ENCODE peak calls at places on chromosomes 11 and 22, in four cellular contexts. O, I, D and A are unnamed samples.

GRCh38 chr11:47395225-47396048 is 13.0 kb upstream of the SLC39A13 start:
- DNase-seq in I (no peak), O (no peak), D (no peak), A (no peak)

GRCh38 chr11:71236836-71237475 is 15.4 kb downstream of the SHANK2 start:
- DNase-seq in O (no peak), D (no peak), I (no peak), A (no peak)

GRCh38 chr22:27029584-27030130 is 372.3 kb downstream of the MIAT start:
- DNase-seq in I (no peak), O (no peak), D (no peak), A (no peak)

GRCh38 chr11:2178906-2179494 is 7.4 kb upstream of the TH start:
- DNase-seq in O (no peak), I (no peak), D (no peak), A (no peak)

GRCh38 chr11:94934362-94934761 is 39.0 kb downstream of the CWC15 start:
- DNase-seq in I (no peak), O (no peak), D (no peak), A (no peak)

GRCh38 chr22:20196094-20196840 is 45.4 kb upstream of the CCDC188 start:
- DNase-seq in O (no peak), D (no peak), I (no peak), A (no peak)

GRCh38 chr11:2300936-2301630 is 635 bp downstream of the C11orf21 start:
- DNase-seq in D (no peak), O (no peak), I (no peak), A (no peak)

GRCh38 chr11:69572233-69572860 is 68.6 kb upstream of the CCND1 start:
- DNase-seq in O (no peak), D (no peak), I (no peak), A (no peak)

GRCh38 chr11:64234840-64235379 is 526 bp downstream of the VEGFB start:
- DNase-seq in O (no peak), I (no peak), D (no peak), A (no peak)

GRCh38 chr11:18203723-18204122 is 31.1 kb downstream of the MRGPRX4 start:
- DNase-seq in O (no peak), I (no peak), D (peak), A (peak)

GRCh38 chr11:3939211-3939610 is 83.7 kb downstream of the STIM1 start:
- DNase-seq in O (no peak), D (no peak), I (no peak), A (no peak)

GRCh38 chr11:106012744-106013143 is 9.3 kb downstream of the MSANTD4 start:
- DNase-seq in I (no peak), O (no peak), D (no peak), A (no peak)

GRCh38 chr11:66818231-66818955 is 24.8 kb upstream of the RCE1 start:
- DNase-seq in I (no peak), O (no peak), D (no peak), A (no peak)

GRCh38 chr11:61567286-61568061 is 13.4 kb downstream of the SYT7 start:
- DNase-seq in D (peak), I (no peak), O (peak), A (peak)

GRCh38 chr22:50665212-50665611 is 7.4 kb upstream of the SHANK3 start:
- DNase-seq in O (no peak), I (no peak), D (no peak), A (no peak)

GRCh38 chr11:59822989-59823566 is 12.5 kb upstream of the MRPL16 start:
- DNase-seq in O (peak), I (no peak), D (peak), A (no peak)

GRCh38 chr11:63762662-63763505 is 5.7 kb downstream of the ZFTA start:
- DNase-seq in D (no peak), O (no peak), I (no peak), A (no peak)

GRCh38 chr22:45608763-45609180 is 62.9 kb upstream of the ATXN10 start:
- DNase-seq in O (no peak), D (no peak), I (no peak), A (no peak)

GRCh38 chr22:34160117-34160758 is 240.0 kb upstream of the LARGE1 start:
- DNase-seq in O (no peak), I (no peak), D (no peak), A (no peak)

GRCh38 chr11:81932303-81932702 is 801.4 kb downstream of the FAM181B start:
- DNase-seq in O (no peak), D (no peak), I (no peak), A (no peak)

GRCh38 chr22:37669586-37669985 is 5.8 kb upstream of the LGALS1 start:
- DNase-seq in D (no peak), O (no peak), I (no peak), A (no peak)

GRCh38 chr11:107840120-107840479 is 18.5 kb downstream of the SLC35F2 start:
- DNase-seq in D (no peak), O (no peak), I (no peak), A (no peak)

GRCh38 chr22:19138217-19139000 is 6.0 kb downstream of the ESS2 start:
- DNase-seq in D (no peak), O (no peak), I (no peak), A (no peak)

GRCh38 chr11:122756417-122756816 is 81.9 kb upstream of the CRTAM start:
- DNase-seq in O (peak), D (no peak), I (no peak), A (peak)

GRCh38 chr11:17846852-17847453 is 112.4 kb downstream of the KCNC1 start:
- DNase-seq in I (no peak), O (no peak), D (peak), A (no peak)

GRCh38 chr22:44580176-44580575 is 82.1 kb upstream of the RTL6 start:
- DNase-seq in D (no peak), O (no peak), I (no peak), A (no peak)

GRCh38 chr11:110529043-110529442 is 99.3 kb downstream of the FDX1 start:
- DNase-seq in O (no peak), I (no peak), D (peak), A (no peak)

GRCh38 chr11:70573701-70574151 is 175.4 kb downstream of the CTTN start:
- DNase-seq in O (no peak), D (no peak), I (no peak), A (no peak)

GRCh38 chr22:34579519-34579918 is 486.4 kb upstream of the ISX start:
- DNase-seq in I (no peak), D (no peak), O (no peak), A (no peak)

GRCh38 chr11:82907376-82907775 is 5.8 kb downstream of the DDIAS start:
- DNase-seq in D (no peak), I (no peak), O (peak), A (no peak)

GRCh38 chr11:45532552-45532951 is 132.9 kb downstream of the CHST1 start:
- DNase-seq in D (no peak), O (no peak), I (no peak), A (no peak)

GRCh38 chr22:25407859-25408229 is 156.6 kb upstream of the GRK3 start:
- DNase-seq in O (no peak), D (no peak), I (no peak), A (no peak)

GRCh38 chr11:87460842-87461637 is 423.3 kb downstream of the TMEM135 start:
- DNase-seq in O (no peak), D (no peak), I (no peak), A (no peak)

DNA sequence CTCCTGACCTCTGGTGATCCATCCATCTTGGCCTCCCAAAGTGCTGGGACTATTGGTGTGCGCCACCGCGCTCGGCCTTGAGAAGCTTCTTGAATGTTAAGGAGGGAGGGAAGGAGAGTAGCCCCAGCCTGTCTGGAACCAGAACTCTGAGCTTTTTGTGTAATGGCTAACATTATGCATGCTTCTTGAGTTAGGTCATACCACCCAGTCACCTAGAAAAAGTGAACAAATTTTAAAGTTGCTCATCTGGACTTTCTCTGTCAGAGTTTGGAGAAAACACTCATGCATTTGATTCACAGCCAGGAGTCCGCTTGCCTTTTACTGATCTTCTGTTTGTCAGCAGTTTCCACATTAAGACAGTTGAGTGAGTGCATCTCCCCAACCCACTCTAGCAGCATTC is 82.1 kb downstream of the PPP6R3 start:
- DNase-seq in I (no peak), D (no peak), O (no peak), A (no peak)
- TF ChIP-seq SPI1 in I (no peak), D (no peak), O (no peak), A (no peak)

DNA sequence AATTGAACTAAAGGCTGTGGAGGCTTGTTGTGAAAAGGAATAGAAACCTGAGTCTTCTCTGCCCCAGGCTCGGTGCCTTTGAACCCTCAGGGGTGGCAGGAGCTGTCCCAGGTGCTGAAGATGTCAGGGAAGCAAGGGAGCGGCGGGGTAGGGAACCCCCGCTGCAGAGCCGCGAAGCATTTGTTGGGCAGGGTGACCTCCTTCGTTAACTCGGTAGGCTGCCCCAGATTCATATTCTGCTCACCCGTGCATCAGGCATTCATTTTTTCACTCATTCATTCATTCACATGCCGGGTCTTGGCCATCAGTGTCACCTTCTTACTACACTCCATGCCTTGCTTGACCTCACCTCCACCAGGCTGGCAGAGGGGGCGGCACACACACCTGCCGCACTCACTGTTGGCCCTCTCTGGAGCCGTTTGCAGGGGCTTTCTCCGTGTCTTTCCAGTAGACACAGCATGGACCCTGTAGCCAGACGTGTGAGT is 618.9 kb downstream of the BRD1 start:
- DNase-seq in I (no peak), O (no peak), D (peak), A (no peak)
- TF ChIP-seq SPI1 in I (no peak), O (no peak), D (no peak), A (no peak)

GRCh38 chr11:13784848-13785247 is 116.4 kb downstream of the FAR1 start:
- DNase-seq in D (no peak), I (no peak), O (no peak), A (no peak)
- TF ChIP-seq SPI1 in D (no peak), I (no peak), O (no peak), A (no peak)

DNA sequence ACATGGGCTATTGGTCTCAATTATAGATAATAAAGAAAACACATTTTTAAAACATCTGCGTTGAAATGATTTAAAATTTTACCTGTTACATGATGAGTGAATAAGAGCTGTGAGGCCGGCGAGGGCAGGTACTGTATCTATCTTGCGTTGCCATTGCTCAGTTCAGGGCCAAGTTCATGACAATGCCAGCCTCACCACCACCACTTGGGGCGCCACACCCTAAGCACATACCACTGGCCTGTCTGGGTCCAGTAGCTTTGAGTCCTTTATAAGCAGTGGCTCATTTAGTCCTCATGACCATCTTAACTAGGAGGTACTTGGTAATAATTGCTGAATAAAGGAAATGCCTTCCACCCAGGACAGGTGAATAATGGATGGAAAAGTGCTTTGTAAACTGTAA is 14.5 kb upstream of the MB start:
- DNase-seq in I (no peak), D (peak), O (no peak), A (peak)
- TF ChIP-seq SPI1 in I (no peak), D (no peak), O (no peak), A (no peak)

GRCh38 chr11:77131560-77131959 is 3.5 kb downstream of the MYO7A start:
- DNase-seq in I (no peak), O (no peak), D (no peak), A (no peak)

GRCh38 chr11:77127969-77128691 is at the start of gene MYO7A:
- DNase-seq in O (no peak), I (no peak), D (peak), A (no peak)

GRCh38 chr11:77129069-77129840 is 1.2 kb downstream of the MYO7A start:
- DNase-seq in D (no peak), O (no peak), I (no peak), A (no peak)

GRCh38 chr11:77129841-77130756 is 2.1 kb downstream of the MYO7A start:
- DNase-seq in O (no peak), I (no peak), D (no peak), A (no peak)

GRCh38 chr11:77130763-77131513 is 2.9 kb downstream of the MYO7A start:
- DNase-seq in O (no peak), D (no peak), I (no peak), A (no peak)
- TF ChIP-seq SPI1 in O (no peak), D (no peak), I (no peak), A (no peak)

GRCh38 chr11:8809185-8809584 is 101.8 kb upstream of the AKIP1 start:
- DNase-seq in O (no peak), D (no peak), I (no peak), A (no peak)

GRCh38 chr11:8811571-8811970 is 99.4 kb upstream of the AKIP1 start:
- DNase-seq in D (no peak), I (no peak), O (no peak), A (no peak)

GRCh38 chr11:8808226-8808585 is 102.8 kb upstream of the AKIP1 start:
- DNase-seq in I (no peak), O (no peak), D (no peak), A (no peak)

GRCh38 chr11:8810331-8811301 is 100.4 kb upstream of the AKIP1 start:
- DNase-seq in I (no peak), O (no peak), D (peak), A (peak)

GRCh38 chr11:8809605-8810272 is 101.2 kb upstream of the AKIP1 start:
- DNase-seq in I (no peak), D (no peak), O (no peak), A (no peak)
- TF ChIP-seq SPI1 in I (no peak), D (no peak), O (no peak), A (no peak)